ENCODE peak calls at places on chromosomes 1 and 21, in six cellular contexts. Q, M, O, D, I and W are unnamed samples.

GRCh38 chr1:63368131-63368530 is 704 bp downstream of the ALG6 start:
- DNase-seq in Q (no peak), M (no peak), O (peak), D (peak), I (no peak), W (peak)

GRCh38 chr1:175188936-175189335 is 3.6 kb downstream of the KIAA0040 start:
- DNase-seq in Q (no peak), M (no peak), O (peak), D (no peak), I (peak), W (peak)

GRCh38 chr1:41866285-41866684 is 52.4 kb downstream of the HIVEP3 start:
- DNase-seq in Q (no peak), M (no peak), O (no peak), D (no peak), I (no peak), W (no peak)

GRCh38 chr1:16324456-16324890 is 27.8 kb downstream of the FBXO42 start:
- DNase-seq in Q (peak), M (no peak), O (peak), D (no peak), I (no peak), W (no peak)

GRCh38 chr1:184412472-184412871 is 25.6 kb downstream of the C1orf21 start:
- DNase-seq in Q (no peak), M (no peak), O (no peak), D (no peak), I (no peak), W (no peak)

GRCh38 chr1:223654083-223654482 is 11.4 kb downstream of the CAPN8 start:
- DNase-seq in Q (no peak), M (peak), O (no peak), D (peak), I (no peak), W (no peak)

GRCh38 chr21:17513214-17514123 is 626 bp downstream of the CXADR start:
- DNase-seq in Q (peak), M (no peak), O (no peak), D (peak), I (no peak), W (no peak)

GRCh38 chr1:114750780-114751179 is 7.0 kb downstream of the CSDE1 start:
- DNase-seq in Q (no peak), M (no peak), O (no peak), D (no peak), I (no peak), W (no peak)

GRCh38 chr1:87120779-87121178 is 206.3 kb downstream of the HS2ST1 start:
- DNase-seq in Q (no peak), M (no peak), O (peak), D (no peak), I (no peak), W (peak)

GRCh38 chr1:208110296-208110695 is 133.9 kb downstream of the PLXNA2 start:
- DNase-seq in Q (no peak), M (no peak), O (no peak), D (no peak), I (no peak), W (no peak)

GRCh38 chr1:56575865-56576264 is 3.5 kb downstream of the PLPP3 start:
- DNase-seq in Q (peak), M (no peak), O (no peak), D (no peak), I (no peak), W (no peak)

GRCh38 chr21:41769521-41769920 is 2.7 kb upstream of the RIPK4 start:
- DNase-seq in Q (no peak), M (no peak), O (no peak), D (no peak), I (no peak), W (no peak)

GRCh38 chr21:15483138-15483780 is 246.5 kb upstream of the USP25 start:
- DNase-seq in Q (peak), M (peak), O (peak), D (peak), I (peak), W (peak)

GRCh38 chr1:179230251-179230650 is 774 bp upstream of the ABL2 start:
- DNase-seq in Q (peak), M (no peak), O (peak), D (no peak), I (no peak), W (peak)

GRCh38 chr1:95369985-95370670 is 136.1 kb downstream of the RWDD3 start:
- DNase-seq in Q (no peak), M (no peak), O (peak), D (peak), I (no peak), W (peak)

GRCh38 chr1:166383137-166383536 is 216.3 kb upstream of the FAM78B start:
- DNase-seq in Q (no peak), M (no peak), O (no peak), D (no peak), I (no peak), W (no peak)

GRCh38 chr1:59220356-59220755 is 76.5 kb upstream of the FGGY start:
- DNase-seq in Q (no peak), M (no peak), O (no peak), D (no peak), I (no peak), W (peak)

GRCh38 chr1:51627672-51628071 is 10.8 kb downstream of the OSBPL9 start:
- DNase-seq in Q (peak), M (no peak), O (peak), D (peak), I (no peak), W (peak)

GRCh38 chr1:201265771-201266170 is 17.5 kb upstream of the PKP1 start:
- DNase-seq in Q (no peak), M (peak), O (no peak), D (no peak), I (no peak), W (no peak)

GRCh38 chr1:207847116-207847515 is 63.8 kb downstream of the CD34 start:
- DNase-seq in Q (peak), M (no peak), O (no peak), D (no peak), I (no peak), W (no peak)

GRCh38 chr1:2345297-2346075 is 45.9 kb downstream of the MORN1 start:
- DNase-seq in Q (no peak), M (no peak), O (peak), D (no peak), I (no peak), W (no peak)

GRCh38 chr1:31954607-31955283 is 16.6 kb upstream of the PTP4A2 start:
- DNase-seq in Q (peak), M (peak), O (peak), D (peak), I (no peak), W (peak)

GRCh38 chr21:39096754-39097153 is 86.5 kb downstream of the PSMG1 start:
- DNase-seq in Q (no peak), M (no peak), O (no peak), D (no peak), I (no peak), W (no peak)

GRCh38 chr1:150008699-150009098 is 1.8 kb downstream of the OTUD7B start:
- DNase-seq in Q (no peak), M (no peak), O (no peak), D (peak), I (no peak), W (no peak)

DNA sequence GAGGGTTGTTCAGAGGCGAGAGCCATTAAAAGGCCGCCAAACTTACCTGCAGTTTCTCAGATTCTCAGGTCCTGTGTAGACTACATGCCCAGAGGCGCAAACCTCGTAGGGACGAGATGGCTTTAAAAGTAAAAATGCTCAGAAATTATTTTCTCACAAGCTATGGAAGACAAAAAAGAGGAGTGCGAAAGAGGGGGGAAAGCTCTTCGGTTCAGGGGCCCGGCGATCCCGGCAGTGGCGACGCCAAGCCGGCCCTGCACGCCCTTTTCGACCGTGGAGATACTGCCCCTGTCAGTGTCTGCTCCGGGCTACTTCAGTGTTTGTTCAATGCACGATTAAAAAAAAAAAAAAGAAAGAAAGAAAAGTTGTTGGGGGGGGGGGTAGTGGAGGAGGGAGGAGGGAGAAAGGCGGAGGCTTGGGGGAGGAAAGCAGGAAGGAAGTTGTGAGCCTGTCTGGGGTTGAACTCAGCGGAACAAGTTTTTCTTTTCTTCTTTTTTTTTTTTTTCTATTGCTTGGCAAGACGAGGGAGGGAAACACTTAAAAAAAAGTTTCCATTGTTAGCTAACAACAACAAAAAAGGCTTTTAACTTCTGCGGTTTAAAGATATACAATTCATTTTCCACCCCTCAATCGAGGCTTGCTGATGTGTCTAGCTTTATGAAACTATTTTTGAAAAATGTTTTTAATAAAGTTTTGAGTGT is at the start of gene ITPKB:
- DNase-seq in Q (peak), M (no peak), O (no peak), D (no peak), I (no peak), W (peak)
- TF ChIP-seq MYC in Q (no peak), M (no peak), O (no peak), D (no peak), I (no peak), W (no peak)

GRCh38 chr1:155207578-155208405 is at the start of gene THBS3:
- DNase-seq in Q (peak), M (no peak), O (no peak), D (no peak), I (no peak), W (peak)

GRCh38 chr1:155208406-155208655 is 164 bp upstream of the MTX1 start:
- DNase-seq in Q (no peak), M (no peak), O (no peak), D (no peak), I (no peak), W (no peak)

GRCh38 chr1:155209373-155209721 is 852 bp downstream of the MTX1 start:
- DNase-seq in Q (no peak), M (no peak), O (no peak), D (no peak), I (no peak), W (no peak)

GRCh38 chr1:155210304-155210703 is 1.8 kb downstream of the MTX1 start:
- DNase-seq in Q (no peak), M (no peak), O (no peak), D (no peak), I (no peak), W (peak)

DNA sequence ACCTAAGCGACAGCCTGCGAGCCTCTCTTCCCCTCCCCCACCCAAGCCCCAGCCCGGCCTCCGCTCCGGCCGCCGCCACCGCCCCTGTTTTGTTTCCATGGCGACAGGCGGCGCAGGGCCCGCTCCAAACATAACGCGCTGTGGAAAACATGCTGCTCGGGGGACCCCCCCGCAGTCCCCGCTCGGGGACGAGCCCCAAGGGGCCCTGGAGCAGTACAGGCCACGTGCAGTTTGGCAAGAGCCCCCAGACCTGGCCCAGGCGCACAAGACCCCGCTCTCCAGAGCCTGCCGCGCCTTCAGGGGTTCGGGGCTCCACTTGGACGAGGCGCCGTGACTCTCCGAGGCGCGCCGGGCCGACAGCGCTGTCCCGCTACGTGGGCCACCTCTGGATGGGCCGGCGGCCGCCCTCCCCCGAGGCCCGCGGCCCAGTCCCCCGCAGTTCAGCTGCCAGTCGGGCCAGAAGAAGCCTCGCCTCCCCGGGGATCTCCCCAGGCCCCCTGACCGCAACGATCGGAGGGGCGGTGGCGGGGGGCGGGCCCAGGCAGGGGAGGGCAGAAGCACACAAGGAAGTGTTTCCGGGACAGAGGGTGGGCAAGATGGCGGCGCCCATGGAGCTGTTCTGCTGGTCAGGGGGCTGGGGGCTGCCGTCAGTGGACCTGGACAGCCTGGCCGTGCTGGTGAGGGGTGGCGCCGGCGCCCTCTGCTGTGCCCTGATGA is at the start of gene MTX1:
- DNase-seq in Q (peak), M (peak), O (peak), D (peak), I (no peak), W (peak)
- TF ChIP-seq MYC in Q (no peak), M (peak), O (peak), D (peak), I (no peak), W (peak)

DNA sequence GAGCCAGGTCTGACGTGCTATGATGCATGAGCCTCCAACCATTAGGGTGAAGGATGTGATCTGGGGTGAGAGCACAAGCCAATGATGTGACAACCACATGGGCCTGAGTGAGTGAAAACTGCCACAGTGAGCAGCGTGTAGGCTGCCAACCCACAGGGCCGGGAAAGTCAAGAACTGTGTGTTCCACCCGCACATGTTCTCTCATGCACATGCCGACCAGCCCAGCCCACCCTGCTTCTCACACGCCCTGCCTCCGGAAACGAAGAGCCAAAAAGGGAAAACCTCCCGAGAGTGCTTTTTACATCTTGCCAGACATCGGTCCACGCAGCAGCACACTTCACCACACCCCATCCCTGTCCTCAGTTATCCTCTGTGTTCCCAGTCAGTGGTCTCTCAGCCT is 197.0 kb downstream of the CACNA1E start:
- DNase-seq in Q (no peak), M (no peak), O (no peak), D (no peak), I (no peak), W (no peak)
- TF ChIP-seq MYC in Q (no peak), M (no peak), O (no peak), D (no peak), I (no peak), W (no peak)

DNA sequence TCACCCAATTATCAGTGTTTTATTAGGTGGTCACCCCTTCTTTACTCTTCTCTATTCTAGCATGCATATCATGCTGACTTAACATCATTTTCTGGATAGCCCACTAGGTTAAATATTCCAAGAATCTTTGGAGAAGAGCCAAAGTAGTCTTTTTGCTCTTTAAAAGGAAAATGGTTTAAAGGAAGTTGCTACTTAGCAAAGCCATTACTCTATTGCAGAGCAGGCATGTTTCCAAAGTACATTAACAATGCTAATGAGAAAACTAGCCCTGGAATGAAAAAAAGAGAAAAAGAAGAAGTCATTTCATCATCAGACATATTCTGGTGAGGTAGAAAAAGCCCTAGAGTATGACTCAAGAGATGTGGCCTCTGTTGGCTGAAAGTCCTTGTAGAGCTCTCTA is 74.0 kb downstream of the NUF2 start:
- DNase-seq in Q (peak), M (no peak), O (no peak), D (no peak), I (no peak), W (no peak)
- TF ChIP-seq MYC in Q (no peak), M (no peak), O (no peak), D (no peak), I (no peak), W (no peak)

GRCh38 chr1:111140680-111140967 is 601 bp downstream of the CEPT1 start:
- DNase-seq in Q (peak), M (peak), O (peak), D (peak), I (no peak), W (no peak)
- TF ChIP-seq MYC in Q (no peak), M (no peak), O (no peak), D (no peak), I (no peak), W (no peak)

GRCh38 chr1:197170538-197170937 is 24.1 kb upstream of the ASPM start:
- DNase-seq in Q (no peak), M (no peak), O (no peak), D (peak), I (no peak), W (no peak)

GRCh38 chr1:197171531-197171930 is 25.1 kb upstream of the ASPM start:
- DNase-seq in Q (peak), M (no peak), O (no peak), D (no peak), I (no peak), W (no peak)

GRCh38 chr1:197178998-197179397 is 32.5 kb upstream of the ASPM start:
- DNase-seq in Q (peak), M (no peak), O (peak), D (peak), I (no peak), W (no peak)

GRCh38 chr1:197174818-197175217 is 28.3 kb upstream of the ASPM start:
- DNase-seq in Q (no peak), M (no peak), O (no peak), D (no peak), I (no peak), W (no peak)

GRCh38 chr1:197173571-197174482 is 27.4 kb upstream of the ASPM start:
- DNase-seq in Q (no peak), M (no peak), O (no peak), D (peak), I (no peak), W (peak)
- TF ChIP-seq MYC in Q (no peak), M (no peak), O (no peak), D (no peak), I (no peak), W (no peak)